ENCODE peak calls at places on chromosome 6, in six cellular contexts. J is left ventricle myocardium inferior, A is heart right ventricle, B is psoas muscle, O is Calu3, V is fibroblast of the aortic adventitia. U is an unnamed sample.

GRCh38 chr6:134849920-134850447 is 99.9 kb downstream of the ALDH8A1 start:
- DNase-seq in J (no peak), A (no peak), B (no peak), O (no peak), V (no peak), U (no peak)

GRCh38 chr6:149234051-149234962 is 83.2 kb upstream of the TAB2 start:
- DNase-seq in J (no peak), A (no peak), B (no peak), O (no peak), V (peak; percentile 79), U (peak; percentile 44)

GRCh38 chr6:24574809-24575208 is 71.2 kb downstream of the KIAA0319 start:
- DNase-seq in J (no peak), A (no peak), B (no peak), O (no peak), V (no peak), U (no peak)

GRCh38 chr6:76330031-76330430 is 257.6 kb upstream of the IMPG1 start:
- DNase-seq in J (no peak), A (no peak), B (no peak), O (no peak), V (no peak), U (no peak)

GRCh38 chr6:9250852-9251251 is 815.5 kb upstream of the SLC35B3 start:
- DNase-seq in J (no peak), A (peak; percentile 11), B (no peak), O (peak; percentile 55), V (peak; percentile 62), U (peak; percentile 16)

GRCh38 chr6:56642366-56643261 is at the start of gene DST:
- DNase-seq in J (no peak), A (no peak), B (no peak), O (no peak), V (peak; percentile 97), U (peak; percentile 92)

GRCh38 chr6:111981441-111981840 is 72.5 kb upstream of the CCN6 start:
- DNase-seq in J (no peak), A (no peak), B (no peak), O (no peak), V (no peak), U (no peak)

GRCh38 chr6:27031302-27031701 is 216.2 kb upstream of the PRSS16 start:
- DNase-seq in J (no peak), A (no peak), B (no peak), O (no peak), V (no peak), U (no peak)

GRCh38 chr6:135358907-135359459 is 138.6 kb downstream of the AHI1 start:
- DNase-seq in J (no peak), A (no peak), B (no peak), O (no peak), V (peak; percentile 52), U (peak; percentile 59)

GRCh38 chr6:118893095-118893881 is 664 bp upstream of the ASF1A start:
- DNase-seq in J (no peak), A (peak; percentile 23), B (peak; percentile 44), O (no peak), V (peak; percentile 78), U (peak; percentile 62)

GRCh38 chr6:30483677-30484279 is 5.5 kb upstream of the HLA-E start:
- DNase-seq in J (no peak), A (peak; percentile 68), B (no peak), O (peak; percentile 70), V (peak; percentile 85), U (peak; percentile 62)

GRCh38 chr6:79421707-79422484 is 115.3 kb downstream of the LCA5 start:
- DNase-seq in J (no peak), A (peak; percentile 71), B (no peak), O (peak; percentile 63), V (peak; percentile 91), U (peak; percentile 41)

GRCh38 chr6:133939778-133940667 is 13.0 kb upstream of the TBPL1 start:
- DNase-seq in J (no peak), A (no peak), B (no peak), O (no peak), V (no peak), U (no peak)

GRCh38 chr6:109406196-109406595 is 23.9 kb upstream of the CD164 start:
- DNase-seq in J (no peak), A (no peak), B (no peak), O (no peak), V (peak; percentile 79), U (peak; percentile 60)

GRCh38 chr6:15290067-15290641 is 44.3 kb downstream of the JARID2 start:
- DNase-seq in J (no peak), A (no peak), B (no peak), O (no peak), V (no peak), U (no peak)

GRCh38 chr6:52307900-52308372 is 23.4 kb upstream of the MCM3 start:
- DNase-seq in J (no peak), A (no peak), B (no peak), O (no peak), V (no peak), U (no peak)

GRCh38 chr6:150670311-150670710 is 70.6 kb downstream of the PLEKHG1 start:
- DNase-seq in J (no peak), A (no peak), B (no peak), O (no peak), V (no peak), U (no peak)

GRCh38 chr6:150664091-150664490 is 64.4 kb downstream of the PLEKHG1 start:
- DNase-seq in J (no peak), A (no peak), B (no peak), O (no peak), V (no peak), U (no peak)

GRCh38 chr6:150666071-150666470 is 66.4 kb downstream of the PLEKHG1 start:
- DNase-seq in J (no peak), A (peak; percentile 34), B (no peak), O (no peak), V (peak; percentile 5), U (no peak)

GRCh38 chr6:150668882-150669476 is 69.3 kb downstream of the PLEKHG1 start:
- DNase-seq in J (no peak), A (no peak), B (no peak), O (no peak), V (no peak), U (no peak)

GRCh38 chr6:150667977-150668716 is 68.5 kb downstream of the PLEKHG1 start:
- DNase-seq in J (peak; percentile 91), A (peak; percentile 95), B (peak; percentile 90), O (peak; percentile 86), V (peak; percentile 90), U (peak; percentile 51)
- TF ChIP-seq CTCF in J (peak; percentile 47), A (peak; percentile 62), B (no peak), O (no peak), V (peak; percentile 37), U (no peak)

DNA sequence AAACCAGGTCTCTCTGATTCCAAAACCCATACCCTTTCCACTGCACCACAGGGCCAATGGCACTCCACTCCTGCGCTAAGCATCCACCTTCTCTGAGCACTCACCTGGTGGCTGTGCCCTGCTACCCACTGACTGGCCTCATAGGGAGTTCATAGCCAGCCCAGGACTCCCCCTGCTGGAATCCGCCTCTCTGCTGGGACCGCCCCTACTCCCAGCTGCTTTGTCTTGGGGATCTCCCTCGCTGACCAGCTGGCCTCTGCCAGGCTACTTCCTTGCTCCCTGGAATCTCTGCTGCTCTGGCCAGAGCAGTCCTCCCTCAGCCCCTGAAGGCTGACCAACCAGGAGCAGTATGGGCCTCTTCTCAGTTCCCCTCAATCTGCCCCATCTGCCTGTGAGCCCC is 129.7 kb downstream of the FAXC start:
- DNase-seq in J (no peak), A (no peak), B (no peak), O (peak; percentile 72), V (no peak), U (no peak)
- TF ChIP-seq CTCF in J (no peak), A (no peak), B (no peak), O (no peak), V (no peak), U (no peak)

GRCh38 chr6:43924222-43924702 is 154.3 kb downstream of the VEGFA start:
- DNase-seq in J (peak; percentile 14), A (no peak), B (no peak), O (no peak), V (no peak), U (no peak)

GRCh38 chr6:43929511-43929910 is 159.5 kb downstream of the VEGFA start:
- DNase-seq in J (peak; percentile 2), A (no peak), B (no peak), O (no peak), V (no peak), U (no peak)

GRCh38 chr6:43927525-43928210 is 157.7 kb downstream of the VEGFA start:
- DNase-seq in J (peak; percentile 4), A (no peak), B (no peak), O (peak; percentile 78), V (no peak), U (no peak)

GRCh38 chr6:43923376-43924221 is 153.6 kb downstream of the VEGFA start:
- DNase-seq in J (no peak), A (no peak), B (no peak), O (no peak), V (peak; percentile 58), U (peak; percentile 46)

DNA sequence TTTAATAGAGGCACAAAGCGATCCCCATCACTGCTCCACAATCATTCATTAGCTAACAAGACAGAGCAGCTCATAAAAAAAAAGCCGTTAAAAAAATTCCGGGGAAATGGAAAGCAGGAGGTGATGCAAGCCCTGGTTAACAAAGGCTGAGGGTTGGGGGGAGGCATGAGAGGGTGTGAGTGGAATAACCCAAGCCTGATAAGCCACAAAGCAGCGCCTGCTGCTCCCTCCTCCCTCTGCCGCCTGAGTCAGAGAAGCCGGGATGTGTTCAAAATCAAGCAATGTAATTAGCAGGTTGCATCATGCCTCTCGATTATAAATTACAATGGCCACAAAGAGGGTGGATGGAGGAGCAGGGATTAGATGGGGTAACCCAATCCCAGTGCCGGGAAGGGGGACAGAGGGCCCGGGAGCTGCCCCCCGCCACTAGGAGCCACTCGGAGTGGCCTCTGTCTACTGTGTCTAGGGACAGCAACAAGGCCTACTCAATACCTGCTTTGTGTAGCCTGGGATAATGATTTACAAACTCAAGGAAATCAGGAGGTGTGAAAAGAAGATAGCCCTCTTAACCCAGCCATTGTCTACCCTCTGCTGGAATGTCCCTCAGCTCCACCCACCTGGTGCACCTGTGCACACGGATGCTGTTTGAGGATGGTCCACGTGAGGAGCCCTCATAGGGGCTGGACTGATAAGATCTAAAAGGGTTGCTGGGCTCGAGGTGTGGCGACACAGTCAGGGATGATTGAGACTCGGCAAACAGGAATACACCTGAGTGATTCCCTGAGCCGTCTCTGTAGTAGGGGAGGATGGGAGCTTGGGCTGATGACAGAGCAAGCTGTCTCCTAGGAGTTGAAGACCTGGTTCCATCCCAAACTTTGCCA is 156.9 kb downstream of the VEGFA start:
- DNase-seq in J (peak; percentile 13), A (no peak), B (no peak), O (peak; percentile 98), V (peak; percentile 98), U (peak; percentile 69)
- TF ChIP-seq CTCF in J (no peak), A (no peak), B (no peak), O (no peak), V (peak; percentile 12), U (no peak)

GRCh38 chr6:132671295-132671694 is 12.3 kb upstream of the TAAR1 start:
- DNase-seq in J (no peak), A (no peak), B (no peak), O (no peak), V (no peak), U (no peak)

GRCh38 chr6:132675002-132675401 is 16.0 kb upstream of the TAAR1 start:
- DNase-seq in J (no peak), A (no peak), B (no peak), O (no peak), V (no peak), U (no peak)

GRCh38 chr6:132673376-132674094 is 14.6 kb upstream of the TAAR1 start:
- DNase-seq in J (no peak), A (no peak), B (no peak), O (peak; percentile 36), V (no peak), U (no peak)

GRCh38 chr6:132666118-132666517 is 7.1 kb upstream of the TAAR1 start:
- DNase-seq in J (no peak), A (no peak), B (no peak), O (peak; percentile 25), V (no peak), U (no peak)

GRCh38 chr6:132669690-132670291 is 10.8 kb upstream of the TAAR1 start:
- DNase-seq in J (no peak), A (no peak), B (no peak), O (no peak), V (peak; percentile 61), U (peak; percentile 46)
- TF ChIP-seq CTCF in J (peak; percentile 66), A (peak; percentile 68), B (peak; percentile 39), O (peak; percentile 30), V (peak; percentile 40), U (peak; percentile 83)